ENCODE peak calls at places on chromosomes 16 and 17, in four cellular contexts. X is HEK293T, O is uterus, N is NCI-H1092 treated with DMSO at 0.1 percent for 48 hours. Z is an unnamed sample.

GRCh38 chr16:48409839-48410610 is 24.8 kb upstream of the SIAH1 start:
- DNase-seq in X (no peak), N (no peak), O (no peak), Z (peak)

GRCh38 chr17:64232466-64233262 is 30.4 kb downstream of the TEX2 start:
- DNase-seq in O (no peak), X (no peak), N (no peak), Z (no peak)

GRCh38 chr16:83878838-83879237 is 20.1 kb upstream of the MLYCD start:
- DNase-seq in X (no peak), O (no peak), N (peak), Z (no peak)

GRCh38 chr17:9132944-9133610 is 111.8 kb downstream of the NTN1 start:
- DNase-seq in O (no peak), X (no peak), N (no peak), Z (no peak)

GRCh38 chr16:4606354-4606753 is 8.3 kb downstream of the UBALD1 start:
- DNase-seq in O (no peak), N (no peak), X (no peak), Z (no peak)

GRCh38 chr17:37392024-37392590 is 14.5 kb downstream of the ACACA start:
- DNase-seq in X (no peak), O (no peak), N (no peak), Z (no peak)

GRCh38 chr17:42809250-42809649 is 10.6 kb downstream of the CNTD1 start:
- DNase-seq in X (no peak), O (peak), N (no peak), Z (peak)

GRCh38 chr17:42200702-42201101 is 6.4 kb upstream of the GHDC start:
- DNase-seq in X (no peak), N (no peak), O (no peak), Z (peak)

GRCh38 chr17:80365001-80365965 is 49.7 kb upstream of the ENDOV start:
- DNase-seq in O (no peak), N (no peak), X (no peak), Z (no peak)

GRCh38 chr16:1819611-1820010 is 7.0 kb downstream of the HAGH start:
- DNase-seq in X (no peak), O (no peak), N (no peak), Z (no peak)

GRCh38 chr16:29321000-29321393 is 85.5 kb downstream of the NPIPB11 start:
- DNase-seq in O (no peak), X (no peak), N (no peak), Z (no peak)

GRCh38 chr16:3602320-3602653 is 9.1 kb downstream of the SLX4 start:
- DNase-seq in O (no peak), N (no peak), X (no peak), Z (no peak)

GRCh38 chr16:2082171-2082982 is 34.6 kb downstream of the TSC2 start:
- DNase-seq in X (no peak), N (no peak), O (peak), Z (peak)

GRCh38 chr16:68286153-68287074 is 22.1 kb downstream of the SLC7A6 start:
- DNase-seq in O (no peak), X (no peak), N (no peak), Z (no peak)

GRCh38 chr16:81562174-81562849 is 117.7 kb downstream of the CMIP start:
- DNase-seq in N (no peak), O (no peak), X (no peak), Z (no peak)

GRCh38 chr17:40432864-40433528 is 10.3 kb upstream of the IGFBP4 start:
- DNase-seq in X (no peak), O (peak), N (no peak), Z (no peak)

GRCh38 chr17:57946798-57947358 is 8.3 kb downstream of the CUEDC1 start:
- DNase-seq in O (peak), N (no peak), X (no peak), Z (peak)

GRCh38 chr16:15803608-15804007 is 53.2 kb downstream of the MYH11 start:
- DNase-seq in O (peak), N (no peak), X (no peak), Z (no peak)

GRCh38 chr17:2986925-2987324 is 76.5 kb downstream of the OR1D5 start:
- DNase-seq in X (no peak), O (no peak), N (no peak), Z (no peak)

GRCh38 chr17:17435323-17435722 is 41.5 kb upstream of the MED9 start:
- DNase-seq in N (no peak), X (no peak), O (no peak), Z (no peak)

GRCh38 chr17:59337741-59338299 is 6.4 kb downstream of the YPEL2 start:
- DNase-seq in O (no peak), N (no peak), X (no peak), Z (no peak)

GRCh38 chr17:31722251-31723056 is 136.6 kb downstream of the COPRS start:
- DNase-seq in X (no peak), N (no peak), O (no peak), Z (no peak)

GRCh38 chr16:66693088-66693487 is 3.5 kb downstream of the CMTM4 start:
- DNase-seq in N (no peak), O (no peak), X (no peak), Z (no peak)

GRCh38 chr17:12395733-12396354 is 269.8 kb upstream of the MYOCD start:
- DNase-seq in N (no peak), O (no peak), X (peak), Z (no peak)

GRCh38 chr17:27396045-27396444 is 60.2 kb upstream of the KSR1 start:
- DNase-seq in X (no peak), N (no peak), O (no peak), Z (no peak)